ENCODE peak calls at places on chromosomes 4 and X, in five cellular contexts. K is ovary, R is cardiac muscle cell, U is MM.1S, V is GM23338. P is an unnamed sample.

GRCh38 chr4:10593130-10593529 is 91.4 kb downstream of the CLNK start:
- DNase-seq in K (no peak), R (no peak), U (no peak), V (peak; percentile 31), P (no peak)

GRCh38 chr4:109359040-109359646 is 56.7 kb upstream of the COL25A1 start:
- DNase-seq in K (no peak), R (no peak), U (peak; percentile 64), V (no peak), P (no peak)

GRCh38 chrX:71989768-71990167 is 79.1 kb downstream of the NHSL2 start:
- DNase-seq in K (no peak), R (peak; percentile 32), U (no peak), V (no peak), P (no peak)

GRCh38 chrX:38225093-38225492 is 4.4 kb upstream of the SRPX start:
- DNase-seq in K (no peak), R (no peak), U (no peak), V (peak; percentile 56), P (no peak)

GRCh38 chr4:18938343-18939109 is 917.0 kb upstream of the LCORL start:
- DNase-seq in K (no peak), R (no peak), U (no peak), V (no peak), P (no peak)

GRCh38 chr4:119626420-119626819 is 2.2 kb downstream of the PDE5A start:
- DNase-seq in K (no peak), R (no peak), U (no peak), V (no peak), P (no peak)

GRCh38 chrX:51837926-51838325 is 55.5 kb upstream of the MAGED1 start:
- DNase-seq in K (peak; percentile 75), R (peak; percentile 69), U (no peak), V (no peak), P (no peak)

GRCh38 chrX:43655151-43655676 is 885 bp upstream of the MAOA start:
- DNase-seq in K (peak; percentile 54), R (peak; percentile 56), U (peak; percentile 33), V (peak; percentile 48), P (peak; percentile 19)

GRCh38 chrX:68462653-68463052 is 29.4 kb upstream of the OPHN1 start:
- DNase-seq in K (peak; percentile 22), R (peak; percentile 64), U (peak; percentile 40), V (peak; percentile 60), P (peak; percentile 22)

GRCh38 chr4:174707277-174707676 is 121.8 kb downstream of the GLRA3 start:
- DNase-seq in K (no peak), R (no peak), U (no peak), V (no peak), P (no peak)

GRCh38 chr4:167715176-167715575 is 377.2 kb upstream of the ANXA10 start:
- DNase-seq in K (no peak), R (no peak), U (no peak), V (no peak), P (no peak)

GRCh38 chrX:43493751-43494150 is 162.3 kb upstream of the MAOA start:
- DNase-seq in K (no peak), R (peak; percentile 1), U (no peak), V (no peak), P (no peak)

DNA sequence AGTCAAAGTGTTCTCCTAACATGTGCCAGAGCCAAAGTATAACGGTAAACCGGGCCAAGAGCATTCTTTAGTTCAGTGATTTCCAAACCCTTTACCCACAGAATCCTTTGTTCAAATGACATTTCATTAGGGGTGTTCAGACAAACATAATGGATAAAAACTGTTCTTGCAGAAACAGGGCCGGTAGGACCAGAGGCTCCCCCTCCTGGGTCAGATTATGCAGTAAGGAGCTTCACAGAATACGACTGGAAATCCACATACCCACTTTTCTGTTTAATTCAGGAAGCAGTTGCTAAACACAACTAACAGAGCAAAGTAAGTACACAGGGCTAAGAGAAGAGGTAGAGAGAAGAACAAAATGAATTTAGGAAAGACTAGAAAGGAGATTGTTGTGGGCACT is 46.6 kb upstream of the TMEM184C start:
- DNase-seq in K (no peak), R (peak; percentile 46), U (no peak), V (no peak), P (no peak)
- TF ChIP-seq CTCF in K (no peak), R (peak; percentile 12), U (no peak), V (no peak), P (no peak)

DNA sequence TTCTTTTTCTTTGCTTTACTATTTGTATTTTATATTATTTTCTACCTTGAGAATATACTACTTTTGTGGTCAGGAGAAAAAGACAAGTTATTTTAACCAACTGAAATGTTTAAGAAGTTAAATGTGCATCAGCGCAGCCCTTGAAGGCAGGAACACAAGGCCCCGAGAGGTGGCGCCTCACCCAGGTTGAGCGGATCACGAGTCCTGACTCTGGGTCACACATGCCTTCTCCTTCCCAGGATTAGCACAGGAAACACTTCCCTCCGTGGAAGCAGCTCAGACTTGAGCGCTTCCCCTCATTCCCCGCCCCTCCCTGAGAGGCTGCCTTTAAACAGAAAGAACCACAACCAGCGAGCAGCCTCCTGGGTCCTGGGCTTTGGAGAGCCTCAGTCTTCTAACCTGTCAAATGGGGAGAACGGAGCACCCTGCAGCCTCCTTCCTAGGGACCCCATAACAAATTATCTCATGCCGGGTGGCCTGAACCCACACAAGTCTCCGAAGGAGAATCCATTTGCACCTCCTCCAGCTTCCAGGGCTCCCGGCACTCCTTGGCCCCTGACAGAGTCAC is 217.6 kb downstream of the AFAP1 start:
- DNase-seq in K (no peak), R (peak; percentile 37), U (no peak), V (no peak), P (peak; percentile 24)
- TF ChIP-seq CTCF in K (no peak), R (peak; percentile 48), U (peak; percentile 37), V (peak; percentile 23), P (no peak)

DNA sequence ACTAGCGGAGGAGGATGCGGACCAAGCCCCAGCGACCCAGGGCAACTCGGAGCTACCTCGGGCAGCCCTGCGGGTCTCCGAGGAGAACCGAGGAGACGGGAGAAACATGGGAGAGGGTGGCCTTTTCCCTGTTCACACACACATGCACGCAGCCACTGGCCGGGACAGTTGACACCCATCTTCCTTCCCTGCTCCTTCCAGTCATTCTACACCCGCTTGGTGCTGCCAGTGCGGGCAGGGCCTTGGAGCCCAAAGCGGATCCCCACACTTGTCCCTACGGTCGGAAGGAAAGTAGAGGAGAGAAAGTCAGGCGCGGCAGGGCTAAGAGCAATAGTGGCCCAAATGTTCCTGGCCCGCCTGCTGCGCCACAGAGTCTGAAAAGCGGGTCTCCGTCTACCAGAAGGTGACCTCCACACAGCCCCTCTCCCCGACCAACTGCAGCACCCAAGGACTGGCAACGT is 1.1 kb upstream of the PPP3CA start:
- DNase-seq in K (no peak), R (no peak), U (no peak), V (peak; percentile 52), P (no peak)
- TF ChIP-seq CTCF in K (no peak), R (no peak), U (no peak), V (no peak), P (no peak)

DNA sequence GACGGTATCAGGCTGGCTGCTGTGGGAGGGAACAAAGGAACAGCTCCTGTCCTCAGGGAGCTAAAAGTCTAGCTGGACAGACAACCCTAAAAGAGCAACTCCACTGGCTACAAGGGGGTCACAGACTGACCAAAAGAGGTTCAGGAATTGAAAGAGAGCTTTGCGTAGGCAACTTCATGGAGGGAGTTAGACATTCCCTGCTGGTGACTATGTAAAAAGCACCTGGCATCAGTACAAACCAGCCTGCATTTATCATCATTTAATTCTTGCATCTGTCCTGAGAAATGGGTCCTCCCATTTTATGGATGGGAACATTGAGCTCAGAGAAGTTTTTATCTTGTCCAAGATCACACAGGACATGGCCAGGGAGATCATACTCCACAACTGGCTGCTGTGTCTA is 1.4 kb upstream of the LGI2 start:
- DNase-seq in K (no peak), R (peak; percentile 27), U (no peak), V (no peak), P (no peak)
- TF ChIP-seq CTCF in K (no peak), R (peak; percentile 7), U (no peak), V (no peak), P (no peak)